ENCODE peak calls at places on chromosomes 16 and 17, in seven cellular contexts. V, D, E, G, F, X and M are unnamed samples.

GRCh38 chr17:17363638-17364337 is 60.6 kb downstream of the NT5M start:
- DNase-seq in V (no peak), D (no peak), E (no peak), G (no peak), F (no peak), X (peak; percentile 61), M (no peak)

GRCh38 chr16:50842589-50842988 is 100.7 kb downstream of the CYLD start:
- DNase-seq in V (no peak), D (no peak), E (no peak), G (no peak), F (no peak), X (no peak), M (peak; percentile 62)

GRCh38 chr17:69417545-69418483 is 3.3 kb downstream of the MAP2K6 start:
- DNase-seq in V (no peak), D (no peak), E (no peak), G (no peak), F (no peak), X (no peak), M (no peak)

GRCh38 chr16:87854053-87854906 is 15.0 kb downstream of the SLC7A5 start:
- DNase-seq in V (no peak), D (no peak), E (no peak), G (no peak), F (no peak), X (no peak), M (no peak)

GRCh38 chr16:20870122-20870521 is 30.0 kb downstream of the DCUN1D3 start:
- DNase-seq in V (no peak), D (no peak), E (no peak), G (no peak), F (no peak), X (no peak), M (no peak)

GRCh38 chr16:27508476-27508875 is 41.2 kb downstream of the GTF3C1 start:
- DNase-seq in V (no peak), D (no peak), E (no peak), G (no peak), F (no peak), X (no peak), M (no peak)

GRCh38 chr16:8729779-8730334 is 55.4 kb downstream of the ABAT start:
- DNase-seq in V (no peak), D (no peak), E (no peak), G (no peak), F (no peak), X (no peak), M (no peak)

GRCh38 chr16:67269766-67270165 is 9.6 kb upstream of the PLEKHG4 start:
- DNase-seq in V (no peak), D (no peak), E (no peak), G (no peak), F (peak; percentile 28), X (no peak), M (no peak)

GRCh38 chr16:13291934-13292333 is 390.5 kb downstream of the SHISA9 start:
- DNase-seq in V (peak; percentile 67), D (no peak), E (no peak), G (no peak), F (no peak), X (no peak), M (no peak)

GRCh38 chr16:50279142-50279865 is 13.0 kb downstream of the ADCY7 start:
- DNase-seq in V (no peak), D (peak; percentile 50), E (no peak), G (no peak), F (no peak), X (no peak), M (no peak)

GRCh38 chr17:323721-324139 is 28.9 kb downstream of the RPH3AL start:
- DNase-seq in V (no peak), D (no peak), E (no peak), G (no peak), F (no peak), X (no peak), M (no peak)

GRCh38 chr16:35776-36305 is 17.6 kb downstream of the POLR3K start:
- DNase-seq in V (no peak), D (no peak), E (no peak), G (no peak), F (no peak), X (peak; percentile 61), M (no peak)

GRCh38 chr16:59210955-59211541 is 476.9 kb upstream of the GOT2 start:
- DNase-seq in V (peak; percentile 20), D (no peak), E (peak; percentile 58), G (no peak), F (peak; percentile 91), X (peak; percentile 61), M (no peak)

GRCh38 chr16:87043273-87044030 is 273.7 kb downstream of the C16orf95 start:
- DNase-seq in V (no peak), D (no peak), E (no peak), G (no peak), F (no peak), X (no peak), M (no peak)

GRCh38 chr16:50591800-50592771 is 43.9 kb downstream of the NKD1 start:
- DNase-seq in V (no peak), D (peak; percentile 81), E (peak; percentile 67), G (no peak), F (no peak), X (peak; percentile 94), M (no peak)

GRCh38 chr17:6627019-6627418 is 13.5 kb downstream of the KIAA0753 start:
- DNase-seq in V (no peak), D (no peak), E (no peak), G (no peak), F (no peak), X (no peak), M (no peak)

GRCh38 chr16:86953631-86954465 is 363.3 kb downstream of the C16orf95 start:
- DNase-seq in V (peak; percentile 65), D (no peak), E (no peak), G (no peak), F (no peak), X (no peak), M (no peak)

GRCh38 chr17:17568772-17569195 is 22.7 kb downstream of the PEMT start:
- DNase-seq in V (peak; percentile 94), D (peak; percentile 85), E (no peak), G (no peak), F (no peak), X (no peak), M (no peak)

GRCh38 chr16:67170948-67171649 is 761 bp downstream of the NOL3 start:
- DNase-seq in V (no peak), D (no peak), E (no peak), G (no peak), F (no peak), X (no peak), M (no peak)

GRCh38 chr17:50319630-50320029 is 26.3 kb upstream of the XYLT2 start:
- DNase-seq in V (no peak), D (no peak), E (no peak), G (no peak), F (no peak), X (no peak), M (no peak)

GRCh38 chr16:35745191-35745590 is 2285.8 kb downstream of the TP53TG3F start:
- DNase-seq in V (no peak), D (no peak), E (no peak), G (no peak), F (no peak), X (peak; percentile 30), M (peak; percentile 53)

DNA sequence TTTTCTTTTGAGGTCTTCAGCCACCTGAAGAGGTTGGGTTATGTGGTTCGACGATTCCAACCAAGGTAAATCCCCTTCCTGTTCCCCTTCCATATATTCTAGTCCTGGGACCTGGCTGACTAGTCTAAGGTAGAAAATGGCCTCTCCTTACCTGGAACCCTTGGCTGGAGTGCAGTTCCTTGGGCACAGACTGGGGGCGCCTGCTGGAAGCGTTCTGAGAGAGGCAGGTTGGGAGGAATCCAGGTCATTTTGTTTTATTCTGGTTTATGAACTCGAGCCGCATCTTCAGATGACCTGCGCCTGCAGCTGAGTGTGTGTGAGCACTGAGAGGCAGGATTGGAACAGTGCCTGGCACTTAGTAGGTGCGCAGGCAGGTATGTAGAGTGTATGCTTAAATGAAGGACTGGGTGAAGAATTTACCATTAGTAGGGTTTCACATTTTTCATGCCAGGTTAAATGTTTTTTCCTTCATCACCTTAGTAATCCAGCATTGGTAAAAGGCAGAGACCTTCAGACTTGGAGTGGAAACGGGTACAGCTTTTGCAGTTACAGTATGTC is 2.7 kb downstream of the TSEN54 start:
- DNase-seq in V (no peak), D (no peak), E (no peak), G (no peak), F (no peak), X (no peak), M (no peak)
- TF ChIP-seq CTCF in V (no peak), D (no peak), E (no peak), G (no peak), F (no peak), X (no peak), M (no peak)

GRCh38 chr17:46770818-46771600 is 47.5 kb downstream of the WNT3 start:
- DNase-seq in V (peak; percentile 73), D (peak; percentile 50), E (no peak), G (no peak), F (no peak), X (no peak), M (no peak)
- TF ChIP-seq CTCF in V (no peak), D (peak; percentile 27), E (no peak), G (no peak), F (no peak), X (no peak), M (no peak)

DNA sequence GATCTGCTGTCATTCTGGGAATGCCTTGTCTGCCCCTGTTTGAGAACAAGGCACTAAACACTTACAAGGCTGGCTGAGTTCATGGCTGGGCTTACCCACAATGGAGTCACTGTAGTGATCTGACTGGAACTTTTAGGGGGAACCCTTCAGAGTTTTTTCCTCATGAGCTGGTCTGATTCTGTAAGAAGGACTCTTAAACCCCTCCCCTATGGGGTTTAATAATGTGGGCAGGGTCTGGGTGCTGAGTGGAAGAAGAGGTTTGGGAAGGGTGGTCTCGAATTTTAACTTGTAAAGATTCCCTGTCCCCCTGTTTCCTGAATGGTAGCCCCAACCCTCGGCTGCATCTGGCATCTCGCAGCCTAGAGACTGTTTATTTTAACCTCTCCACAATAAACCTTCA is 30.6 kb downstream of the OSBPL7 start:
- DNase-seq in V (no peak), D (no peak), E (no peak), G (no peak), F (no peak), X (no peak), M (no peak)
- TF ChIP-seq CTCF in V (no peak), D (no peak), E (no peak), G (no peak), F (no peak), X (no peak), M (no peak)

GRCh38 chr17:41498276-41498675 is 7.1 kb downstream of the KRT13 start:
- DNase-seq in V (no peak), D (no peak), E (no peak), G (no peak), F (no peak), X (no peak), M (no peak)
- TF ChIP-seq CTCF in V (no peak), D (no peak), E (no peak), G (no peak), F (no peak), X (no peak), M (no peak)

DNA sequence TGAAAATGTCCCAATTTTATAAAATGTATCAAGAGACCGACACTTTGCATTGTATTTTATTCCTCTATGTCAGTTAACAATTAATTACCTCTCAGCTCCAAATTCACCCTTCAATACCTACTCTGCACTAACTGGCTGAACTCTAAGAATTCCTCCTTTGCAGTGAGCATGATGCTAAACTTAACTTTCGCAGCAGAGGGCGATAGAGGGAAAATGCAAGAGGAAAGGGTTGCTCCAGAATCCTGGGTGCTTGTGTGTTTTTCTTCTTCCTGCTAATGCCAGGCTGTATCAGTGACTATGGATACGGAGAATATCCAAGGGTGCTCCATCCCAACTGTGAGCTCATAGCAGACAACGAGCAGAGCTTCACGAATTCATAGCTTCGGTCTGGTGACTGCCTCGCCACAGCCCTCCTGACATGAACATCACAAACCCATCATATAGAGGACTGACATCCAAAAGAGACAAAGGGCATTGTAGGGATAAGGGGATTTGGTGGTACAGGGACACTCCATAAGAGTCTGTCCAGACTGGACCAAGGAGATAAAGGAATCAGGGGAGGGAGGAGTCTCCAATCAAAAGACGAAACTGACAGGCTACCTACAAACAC is 172.9 kb downstream of the STX8 start:
- DNase-seq in V (peak; percentile 26), D (no peak), E (no peak), G (no peak), F (peak; percentile 25), X (no peak), M (no peak)
- TF ChIP-seq CTCF in V (peak; percentile 30), D (peak; percentile 30), E (peak; percentile 36), G (peak; percentile 21), F (peak; percentile 61), X (no peak), M (peak; percentile 49)